ENCODE peak calls at places on chromosome 15, in five cellular contexts. K is pancreas, Z is fibroblast of lung, O is tibial artery, F is esophagus muscularis mucosa. R is an unnamed sample.

GRCh38 chr15:76198456-76199105 is 112.7 kb downstream of the ETFA start:
- DNase-seq in Z (no peak), O (no peak), K (no peak), F (no peak), R (peak; percentile 54)

GRCh38 chr15:95812491-95812890 is 518.0 kb upstream of the NR2F2 start:
- DNase-seq in Z (peak; percentile 49), K (no peak), F (no peak), O (no peak), R (no peak)

GRCh38 chr15:53588773-53589172 is 170.7 kb downstream of the WDR72 start:
- DNase-seq in O (no peak), Z (peak; percentile 49), F (no peak), K (no peak), R (no peak)

GRCh38 chr15:77516076-77516475 is 95.4 kb downstream of the HMG20A start:
- DNase-seq in O (no peak), K (no peak), F (no peak), Z (no peak), R (no peak)

GRCh38 chr15:98841419-98841970 is 166.1 kb downstream of the PGPEP1L start:
- DNase-seq in O (no peak), Z (no peak), K (no peak), F (no peak), R (no peak)

GRCh38 chr15:44593042-44593736 is 56.2 kb downstream of the EIF3J start:
- DNase-seq in Z (peak; percentile 28), F (no peak), O (no peak), K (no peak), R (no peak)

GRCh38 chr15:24917431-24917830 is 37.4 kb upstream of the SNRPN start:
- DNase-seq in K (no peak), O (no peak), Z (no peak), F (no peak), R (no peak)

GRCh38 chr15:53193149-53193548 is 403.0 kb upstream of the ONECUT1 start:
- DNase-seq in Z (peak; percentile 1), K (no peak), F (no peak), O (no peak), R (no peak)

GRCh38 chr15:50876260-50876988 is 32.1 kb upstream of the AP4E1 start:
- DNase-seq in K (no peak), O (no peak), F (no peak), Z (no peak), R (no peak)

DNA sequence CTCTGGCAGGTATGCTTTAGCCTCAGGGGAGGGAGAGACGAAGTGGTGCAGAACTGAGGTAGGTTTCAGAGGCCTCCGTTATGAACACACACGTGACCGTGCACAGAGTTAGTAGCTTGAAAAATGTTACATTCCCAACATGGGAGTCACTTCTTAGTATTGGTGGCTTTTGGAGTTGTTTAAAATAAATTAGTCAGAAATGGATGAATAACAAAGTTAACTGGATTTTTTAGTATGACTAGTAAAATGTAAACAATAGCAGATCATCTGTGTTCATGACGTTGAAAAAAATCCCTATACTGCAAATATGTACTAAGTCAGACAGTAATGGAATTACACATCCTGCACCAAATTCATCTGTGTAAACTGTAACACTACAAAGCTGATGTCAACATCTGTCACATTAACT is 279.6 kb downstream of the KLF13 start:
- DNase-seq in K (no peak), Z (peak; percentile 83), F (no peak), O (no peak), R (no peak)
- H3K27ac ChIP-seq in K (no peak overlapping the region), Z (peak overlapping the region; percentile 68), F (no peak overlapping the region), O (no peak overlapping the region), R (no peak overlapping the region)

GRCh38 chr15:59456114-59456513 is 18.1 kb downstream of the FAM81A start:
- DNase-seq in K (peak; percentile 63), Z (no peak), F (no peak), O (no peak), R (peak; percentile 84)
- H3K27ac ChIP-seq in K (no peak overlapping the region), Z (no peak overlapping the region), F (no peak overlapping the region), O (no peak overlapping the region), R (no peak overlapping the region)

GRCh38 chr15:52094811-52095584 is 17.6 kb downstream of the BCL2L10 start:
- DNase-seq in F (no peak), O (no peak), K (no peak), Z (no peak), R (no peak)
- H3K27ac ChIP-seq in F (no peak overlapping the region), O (peak overlapping the region; percentile 59), K (no peak overlapping the region), Z (peak overlapping the region; percentile 75), R (peak overlapping the region; percentile 63)

GRCh38 chr15:101501703-101502373 is 12.3 kb upstream of the PCSK6 start:
- DNase-seq in F (peak; percentile 86), Z (no peak), K (no peak), O (no peak), R (no peak)

GRCh38 chr15:101498076-101498730 is 8.7 kb upstream of the PCSK6 start:
- DNase-seq in F (peak; percentile 34), O (no peak), Z (no peak), K (no peak), R (no peak)

GRCh38 chr15:101498731-101499480 is 9.4 kb upstream of the PCSK6 start:
- DNase-seq in Z (no peak), K (no peak), F (peak; percentile 90), O (no peak), R (no peak)

GRCh38 chr15:101500865-101501551 is 11.5 kb upstream of the PCSK6 start:
- DNase-seq in Z (no peak), F (peak; percentile 89), K (no peak), O (no peak), R (no peak)

DNA sequence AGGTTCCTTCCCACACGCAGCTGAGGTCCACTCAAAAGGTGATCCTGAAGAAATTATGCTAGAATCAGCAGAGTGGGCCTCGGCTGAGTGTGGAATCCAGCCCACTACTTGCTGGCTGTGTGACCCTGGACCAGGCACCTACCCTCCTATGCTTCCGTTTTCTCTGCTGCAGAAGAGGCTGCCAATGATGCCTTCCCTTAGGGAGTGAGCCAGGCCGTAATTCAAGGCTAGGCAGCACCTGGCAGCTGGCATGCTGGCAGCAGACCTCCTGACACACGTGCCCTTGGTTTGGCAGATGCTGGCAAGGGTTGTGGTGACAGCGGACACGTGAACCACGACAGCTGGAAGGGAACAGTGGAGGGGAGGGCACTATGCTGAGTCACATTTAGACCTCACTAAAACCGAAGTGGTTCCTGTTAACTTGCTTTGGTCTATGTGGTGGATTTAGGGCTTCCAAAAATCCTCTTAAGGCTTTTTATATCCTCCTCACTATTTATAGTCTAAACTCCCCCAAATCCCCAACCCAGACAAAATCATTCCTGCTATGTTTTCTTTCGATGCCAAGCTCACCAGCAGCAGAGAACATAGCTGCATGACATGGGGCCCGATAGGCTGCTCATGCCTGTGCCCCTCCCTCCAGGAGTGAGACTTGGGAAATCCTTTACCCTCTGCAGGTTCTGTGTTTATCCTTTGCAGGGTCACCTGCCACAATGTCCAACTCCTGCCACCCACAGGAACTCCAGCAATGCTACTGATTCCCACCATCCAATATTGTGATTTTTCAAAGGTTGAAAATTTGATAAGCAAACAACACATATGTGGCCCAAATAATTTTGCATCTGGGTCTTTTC is 10.6 kb upstream of the PCSK6 start:
- DNase-seq in Z (no peak), O (no peak), K (peak; percentile 90), F (peak; percentile 89), R (no peak)
- H3K27ac ChIP-seq in Z (no peak overlapping the region), O (no peak overlapping the region), K (no peak overlapping the region), F (no peak overlapping the region), R (no peak overlapping the region)

GRCh38 chr15:72034859-72035650 is 82.9 kb downstream of the MYO9A start:
- DNase-seq in O (no peak), Z (no peak), K (no peak), F (no peak), R (no peak)

GRCh38 chr15:72033711-72034110 is 84.2 kb downstream of the MYO9A start:
- DNase-seq in K (no peak), F (no peak), Z (no peak), O (no peak), R (no peak)

GRCh38 chr15:72033285-72033684 is 84.7 kb downstream of the MYO9A start:
- DNase-seq in K (no peak), F (no peak), Z (no peak), O (no peak), R (no peak)

GRCh38 chr15:72037321-72037720 is 80.6 kb downstream of the MYO9A start:
- DNase-seq in Z (no peak), O (no peak), F (no peak), K (no peak), R (no peak)

DNA sequence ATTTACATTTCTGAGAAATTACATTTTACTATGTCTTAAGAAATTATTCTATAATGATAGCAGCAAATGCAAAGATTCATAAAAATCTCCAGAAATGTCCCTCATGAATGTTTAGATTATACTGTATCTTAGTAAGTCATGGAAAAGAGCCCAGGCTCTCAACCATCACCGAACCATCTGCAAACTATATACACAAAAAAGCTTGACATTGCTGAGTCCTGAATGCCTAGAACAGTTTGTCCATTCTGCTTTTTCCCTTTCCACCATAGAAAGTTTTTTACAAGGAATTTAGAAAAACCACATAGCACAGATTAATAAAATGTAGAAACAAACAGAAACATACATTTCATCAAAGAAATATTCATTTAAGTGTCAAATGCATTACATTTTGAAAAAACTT is 83.6 kb downstream of the MYO9A start:
- DNase-seq in O (no peak), Z (peak; percentile 85), F (no peak), K (no peak), R (no peak)
- H3K27ac ChIP-seq in O (no peak overlapping the region), Z (no peak overlapping the region), F (peak overlapping the region; percentile 49), K (no peak overlapping the region), R (no peak overlapping the region)

GRCh38 chr15:39333393-39333792 is 247.5 kb upstream of the THBS1 start:
- DNase-seq in O (no peak), F (no peak), Z (no peak), K (no peak), R (no peak)
- H3K27ac ChIP-seq in O (peak overlapping the region; percentile 34), F (peak overlapping the region; percentile 54), Z (no peak overlapping the region), K (no peak overlapping the region), R (no peak overlapping the region)

DNA sequence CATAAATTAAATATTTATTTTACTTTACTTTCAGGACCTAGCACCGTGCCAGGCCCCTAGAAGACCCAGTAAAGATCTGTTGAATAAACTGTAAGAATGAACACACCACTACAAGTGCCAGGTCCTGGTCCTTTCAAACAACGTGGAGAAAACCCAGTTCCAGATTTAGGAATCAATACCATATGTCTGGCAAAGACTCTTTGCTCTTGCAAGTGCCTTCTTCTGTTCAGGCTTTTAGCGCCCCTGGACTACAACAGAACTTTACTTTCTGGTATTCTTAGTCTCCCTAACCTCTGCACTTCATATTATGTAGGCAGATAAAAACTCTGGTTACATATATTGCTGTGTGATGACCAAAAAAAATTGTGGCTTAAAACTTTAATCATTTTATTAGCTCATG is 3.0 kb upstream of the PSMA4 start:
- DNase-seq in Z (no peak), K (no peak), F (no peak), O (no peak), R (no peak)
- H3K27ac ChIP-seq in Z (no peak overlapping the region), K (no peak overlapping the region), F (no peak overlapping the region), O (no peak overlapping the region), R (no peak overlapping the region)

DNA sequence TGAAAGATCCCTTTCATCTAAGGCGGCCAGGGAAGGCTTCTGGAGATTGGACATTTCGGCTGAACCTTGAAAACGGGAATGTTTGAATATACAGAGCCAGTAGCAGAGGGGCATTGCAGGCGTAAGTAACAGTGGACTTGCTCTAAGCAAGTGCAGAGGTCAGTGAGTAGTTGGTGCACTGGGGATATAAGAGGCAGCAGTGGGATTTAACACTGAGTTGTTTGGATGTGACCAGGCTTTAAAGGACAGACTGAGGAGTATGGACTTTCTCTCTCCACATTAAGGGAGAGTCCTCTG is 1.3 kb downstream of the ARNT2 start:
- DNase-seq in K (no peak), Z (no peak), O (no peak), F (no peak), R (no peak)
- H3K27ac ChIP-seq in K (no peak overlapping the region), Z (no peak overlapping the region), O (peak overlapping the region; percentile 84), F (no peak overlapping the region), R (peak overlapping the region; percentile 85)

R was measured in kidney.